ENCODE peak calls at places on chromosomes 4 and X, in seven cellular contexts. F is tibial artery; E is activated CD4-positive, alpha-beta T cell treated with anti-CD3 and anti-CD28 coated beads, Interleukin-2, amount 50 U/mL, for 4 hours; U is ELF-1; D is NCI-H1694 treated with DMSO at 0.1 percent for 48 hours; H is pons; S is lung microvascular endothelial cell. Y is an unnamed sample.

GRCh38 chrX:46279925-46280313 is 265.3 kb downstream of the ZNF674 start:
- DNase-seq in F (no peak), E (no peak), U (no peak), D (no peak), H (no peak), S (peak; percentile 53), Y (no peak)

GRCh38 chrX:71618303-71618721 is at the start of gene CXCR3:
- DNase-seq in F (no peak), E (peak; percentile 52), U (no peak), D (no peak), H (no peak), S (no peak), Y (no peak)

GRCh38 chr4:29073571-29073970 is 1646.6 kb upstream of the PCDH7 start:
- DNase-seq in F (no peak), E (no peak), U (no peak), D (no peak), H (no peak), S (no peak), Y (no peak)

GRCh38 chrX:123962006-123962485 is 540 bp downstream of the STAG2 start:
- DNase-seq in F (no peak), E (no peak), U (no peak), D (peak; percentile 53), H (no peak), S (peak; percentile 35), Y (no peak)

GRCh38 chr4:8007581-8007980 is 67.9 kb upstream of the AFAP1 start:
- DNase-seq in F (no peak), E (no peak), U (no peak), D (no peak), H (no peak), S (no peak), Y (no peak)

GRCh38 chrX:53684415-53685192 is 1.9 kb downstream of the HUWE1 start:
- DNase-seq in F (no peak), E (peak; percentile 82), U (no peak), D (peak; percentile 30), H (no peak), S (peak; percentile 5), Y (no peak)

GRCh38 chr4:96742332-96743014 is 902.6 kb downstream of the PDHA2 start:
- DNase-seq in F (no peak), E (no peak), U (no peak), D (no peak), H (no peak), S (no peak), Y (no peak)

GRCh38 chrX:132615396-132616131 is 126.7 kb upstream of the MBNL3 start:
- DNase-seq in F (peak; percentile 21), E (peak; percentile 22), U (peak; percentile 89), D (no peak), H (peak; percentile 19), S (peak; percentile 45), Y (peak; percentile 24)

GRCh38 chr4:957231-957580 is 16.2 kb downstream of the DGKQ start:
- DNase-seq in F (peak; percentile 10), E (no peak), U (no peak), D (no peak), H (no peak), S (no peak), Y (no peak)

GRCh38 chr4:145782756-145783155 is 102.8 kb downstream of the C4orf51 start:
- DNase-seq in F (no peak), E (no peak), U (no peak), D (no peak), H (no peak), S (peak; percentile 74), Y (no peak)

GRCh38 chr4:130995988-130996387 is 1900.0 kb downstream of the C4orf33 start:
- DNase-seq in F (no peak), E (no peak), U (no peak), D (no peak), H (no peak), S (no peak), Y (no peak)